ENCODE peak calls at places on chromosomes 6 and 20, in five cellular contexts. One of them, this sample, is unnamed.

GRCh38 chr6:13431861-13432465 is 55.4 kb downstream of the GFOD1 start:
- DNase-seq in activated CD4-positive, alpha-beta T cell treated with anti-CD3 and anti-CD28 coated beads, Interleukin-2, amount 50 U/mL, for 48 hours: no peak
- DNase-seq in cerebellar cortex: no peak
- DNase-seq in stimulated activated CD4-positive, alpha-beta T cell treated with anti-CD3 and anti-CD28 coated beads, Interleukin-12 subunit alpha, Interleukin-12 subunit beta, amount 100 ng/mL, for 4 hours: no peak
- DNase-seq in neural crest cell: no peak
- DNase-seq in this sample: no peak

GRCh38 chr6:15881150-15881549 is 218.3 kb upstream of the DTNBP1 start:
- DNase-seq in cerebellar cortex: no peak
- DNase-seq in neural crest cell: no peak
- DNase-seq in stimulated activated CD4-positive, alpha-beta T cell treated with anti-CD3 and anti-CD28 coated beads, Interleukin-12 subunit alpha, Interleukin-12 subunit beta, amount 100 ng/mL, for 4 hours: no peak
- DNase-seq in activated CD4-positive, alpha-beta T cell treated with anti-CD3 and anti-CD28 coated beads, Interleukin-2, amount 50 U/mL, for 48 hours: no peak
- DNase-seq in this sample: no peak

GRCh38 chr6:90584636-90585255 is 2.1 kb downstream of the MAP3K7 start:
- DNase-seq in cerebellar cortex: no peak
- DNase-seq in activated CD4-positive, alpha-beta T cell treated with anti-CD3 and anti-CD28 coated beads, Interleukin-2, amount 50 U/mL, for 48 hours: no peak
- DNase-seq in stimulated activated CD4-positive, alpha-beta T cell treated with anti-CD3 and anti-CD28 coated beads, Interleukin-12 subunit alpha, Interleukin-12 subunit beta, amount 100 ng/mL, for 4 hours: no peak
- DNase-seq in neural crest cell: no peak
- DNase-seq in this sample: no peak

GRCh38 chr6:3696525-3696924 is 55.0 kb downstream of the PXDC1 start:
- DNase-seq in stimulated activated CD4-positive, alpha-beta T cell treated with anti-CD3 and anti-CD28 coated beads, Interleukin-12 subunit alpha, Interleukin-12 subunit beta, amount 100 ng/mL, for 4 hours: no peak
- DNase-seq in activated CD4-positive, alpha-beta T cell treated with anti-CD3 and anti-CD28 coated beads, Interleukin-2, amount 50 U/mL, for 48 hours: no peak
- DNase-seq in cerebellar cortex: peak
- DNase-seq in neural crest cell: no peak
- DNase-seq in this sample: no peak

GRCh38 chr20:38136421-38137245 is 28.4 kb downstream of the TGM2 start:
- DNase-seq in neural crest cell: no peak
- DNase-seq in stimulated activated CD4-positive, alpha-beta T cell treated with anti-CD3 and anti-CD28 coated beads, Interleukin-12 subunit alpha, Interleukin-12 subunit beta, amount 100 ng/mL, for 4 hours: no peak
- DNase-seq in cerebellar cortex: no peak
- DNase-seq in activated CD4-positive, alpha-beta T cell treated with anti-CD3 and anti-CD28 coated beads, Interleukin-2, amount 50 U/mL, for 48 hours: no peak
- DNase-seq in this sample: no peak

GRCh38 chr6:122838060-122838780 is 49.2 kb downstream of the SMPDL3A start:
- DNase-seq in activated CD4-positive, alpha-beta T cell treated with anti-CD3 and anti-CD28 coated beads, Interleukin-2, amount 50 U/mL, for 48 hours: no peak
- DNase-seq in neural crest cell: no peak
- DNase-seq in cerebellar cortex: peak
- DNase-seq in stimulated activated CD4-positive, alpha-beta T cell treated with anti-CD3 and anti-CD28 coated beads, Interleukin-12 subunit alpha, Interleukin-12 subunit beta, amount 100 ng/mL, for 4 hours: no peak
- DNase-seq in this sample: no peak

GRCh38 chr6:154297711-154298110 is 58.9 kb downstream of the IPCEF1 start:
- DNase-seq in stimulated activated CD4-positive, alpha-beta T cell treated with anti-CD3 and anti-CD28 coated beads, Interleukin-12 subunit alpha, Interleukin-12 subunit beta, amount 100 ng/mL, for 4 hours: no peak
- DNase-seq in cerebellar cortex: no peak
- DNase-seq in neural crest cell: no peak
- DNase-seq in activated CD4-positive, alpha-beta T cell treated with anti-CD3 and anti-CD28 coated beads, Interleukin-2, amount 50 U/mL, for 48 hours: no peak
- DNase-seq in this sample: no peak

GRCh38 chr20:46348972-46349741 is 40.9 kb upstream of the CDH22 start:
- DNase-seq in stimulated activated CD4-positive, alpha-beta T cell treated with anti-CD3 and anti-CD28 coated beads, Interleukin-12 subunit alpha, Interleukin-12 subunit beta, amount 100 ng/mL, for 4 hours: peak
- DNase-seq in cerebellar cortex: peak
- DNase-seq in activated CD4-positive, alpha-beta T cell treated with anti-CD3 and anti-CD28 coated beads, Interleukin-2, amount 50 U/mL, for 48 hours: peak
- DNase-seq in neural crest cell: peak
- DNase-seq in this sample: peak

GRCh38 chr20:5829241-5829809 is 79.1 kb downstream of the SHLD1 start:
- DNase-seq in activated CD4-positive, alpha-beta T cell treated with anti-CD3 and anti-CD28 coated beads, Interleukin-2, amount 50 U/mL, for 48 hours: no peak
- DNase-seq in cerebellar cortex: no peak
- DNase-seq in stimulated activated CD4-positive, alpha-beta T cell treated with anti-CD3 and anti-CD28 coated beads, Interleukin-12 subunit alpha, Interleukin-12 subunit beta, amount 100 ng/mL, for 4 hours: no peak
- DNase-seq in neural crest cell: no peak
- DNase-seq in this sample: no peak

GRCh38 chr6:118371955-118372354 is 176.1 kb upstream of the PLN start:
- DNase-seq in cerebellar cortex: no peak
- DNase-seq in neural crest cell: no peak
- DNase-seq in activated CD4-positive, alpha-beta T cell treated with anti-CD3 and anti-CD28 coated beads, Interleukin-2, amount 50 U/mL, for 48 hours: no peak
- DNase-seq in stimulated activated CD4-positive, alpha-beta T cell treated with anti-CD3 and anti-CD28 coated beads, Interleukin-12 subunit alpha, Interleukin-12 subunit beta, amount 100 ng/mL, for 4 hours: no peak
- DNase-seq in this sample: no peak

GRCh38 chr6:130326496-130326895 is 39.3 kb upstream of the TMEM200A start:
- DNase-seq in cerebellar cortex: no peak
- DNase-seq in neural crest cell: no peak
- DNase-seq in stimulated activated CD4-positive, alpha-beta T cell treated with anti-CD3 and anti-CD28 coated beads, Interleukin-12 subunit alpha, Interleukin-12 subunit beta, amount 100 ng/mL, for 4 hours: no peak
- DNase-seq in activated CD4-positive, alpha-beta T cell treated with anti-CD3 and anti-CD28 coated beads, Interleukin-2, amount 50 U/mL, for 48 hours: no peak
- DNase-seq in this sample: no peak

GRCh38 chr6:7819641-7820040 is 90.9 kb downstream of the TXNDC5 start:
- DNase-seq in neural crest cell: no peak
- DNase-seq in activated CD4-positive, alpha-beta T cell treated with anti-CD3 and anti-CD28 coated beads, Interleukin-2, amount 50 U/mL, for 48 hours: no peak
- DNase-seq in stimulated activated CD4-positive, alpha-beta T cell treated with anti-CD3 and anti-CD28 coated beads, Interleukin-12 subunit alpha, Interleukin-12 subunit beta, amount 100 ng/mL, for 4 hours: no peak
- DNase-seq in cerebellar cortex: no peak
- DNase-seq in this sample: no peak

GRCh38 chr6:139852484-139853140 is 478.2 kb upstream of the CITED2 start:
- DNase-seq in stimulated activated CD4-positive, alpha-beta T cell treated with anti-CD3 and anti-CD28 coated beads, Interleukin-12 subunit alpha, Interleukin-12 subunit beta, amount 100 ng/mL, for 4 hours: no peak
- DNase-seq in cerebellar cortex: peak
- DNase-seq in neural crest cell: no peak
- DNase-seq in activated CD4-positive, alpha-beta T cell treated with anti-CD3 and anti-CD28 coated beads, Interleukin-2, amount 50 U/mL, for 48 hours: no peak
- DNase-seq in this sample: no peak

GRCh38 chr6:21678990-21679389 is 85.4 kb downstream of the SOX4 start:
- DNase-seq in activated CD4-positive, alpha-beta T cell treated with anti-CD3 and anti-CD28 coated beads, Interleukin-2, amount 50 U/mL, for 48 hours: no peak
- DNase-seq in stimulated activated CD4-positive, alpha-beta T cell treated with anti-CD3 and anti-CD28 coated beads, Interleukin-12 subunit alpha, Interleukin-12 subunit beta, amount 100 ng/mL, for 4 hours: no peak
- DNase-seq in neural crest cell: no peak
- DNase-seq in cerebellar cortex: no peak
- DNase-seq in this sample: no peak

GRCh38 chr6:4675086-4675485 is 101.1 kb upstream of the CDYL start:
- DNase-seq in cerebellar cortex: no peak
- DNase-seq in stimulated activated CD4-positive, alpha-beta T cell treated with anti-CD3 and anti-CD28 coated beads, Interleukin-12 subunit alpha, Interleukin-12 subunit beta, amount 100 ng/mL, for 4 hours: no peak
- DNase-seq in activated CD4-positive, alpha-beta T cell treated with anti-CD3 and anti-CD28 coated beads, Interleukin-2, amount 50 U/mL, for 48 hours: no peak
- DNase-seq in neural crest cell: no peak
- DNase-seq in this sample: no peak

GRCh38 chr6:41449399-41450245 is 96.6 kb upstream of the FOXP4 start:
- DNase-seq in activated CD4-positive, alpha-beta T cell treated with anti-CD3 and anti-CD28 coated beads, Interleukin-2, amount 50 U/mL, for 48 hours: no peak
- DNase-seq in stimulated activated CD4-positive, alpha-beta T cell treated with anti-CD3 and anti-CD28 coated beads, Interleukin-12 subunit alpha, Interleukin-12 subunit beta, amount 100 ng/mL, for 4 hours: no peak
- DNase-seq in neural crest cell: no peak
- DNase-seq in cerebellar cortex: no peak
- DNase-seq in this sample: peak

GRCh38 chr6:135535989-135536414 is 38.5 kb upstream of the AHI1 start:
- DNase-seq in cerebellar cortex: peak
- DNase-seq in stimulated activated CD4-positive, alpha-beta T cell treated with anti-CD3 and anti-CD28 coated beads, Interleukin-12 subunit alpha, Interleukin-12 subunit beta, amount 100 ng/mL, for 4 hours: no peak
- DNase-seq in neural crest cell: peak
- DNase-seq in activated CD4-positive, alpha-beta T cell treated with anti-CD3 and anti-CD28 coated beads, Interleukin-2, amount 50 U/mL, for 48 hours: no peak
- DNase-seq in this sample: no peak

GRCh38 chr6:127475135-127475822 is 16.1 kb upstream of the KIAA0408 start:
- DNase-seq in neural crest cell: no peak
- DNase-seq in cerebellar cortex: no peak
- DNase-seq in stimulated activated CD4-positive, alpha-beta T cell treated with anti-CD3 and anti-CD28 coated beads, Interleukin-12 subunit alpha, Interleukin-12 subunit beta, amount 100 ng/mL, for 4 hours: no peak
- DNase-seq in activated CD4-positive, alpha-beta T cell treated with anti-CD3 and anti-CD28 coated beads, Interleukin-2, amount 50 U/mL, for 48 hours: no peak
- DNase-seq in this sample: no peak

GRCh38 chr6:35080821-35081425 is 60.2 kb downstream of the TCP11 start:
- DNase-seq in activated CD4-positive, alpha-beta T cell treated with anti-CD3 and anti-CD28 coated beads, Interleukin-2, amount 50 U/mL, for 48 hours: no peak
- DNase-seq in stimulated activated CD4-positive, alpha-beta T cell treated with anti-CD3 and anti-CD28 coated beads, Interleukin-12 subunit alpha, Interleukin-12 subunit beta, amount 100 ng/mL, for 4 hours: no peak
- DNase-seq in neural crest cell: no peak
- DNase-seq in cerebellar cortex: no peak
- DNase-seq in this sample: no peak

GRCh38 chr20:47232518-47232917 is 124.0 kb downstream of the ZMYND8 start:
- DNase-seq in activated CD4-positive, alpha-beta T cell treated with anti-CD3 and anti-CD28 coated beads, Interleukin-2, amount 50 U/mL, for 48 hours: no peak
- DNase-seq in neural crest cell: no peak
- DNase-seq in stimulated activated CD4-positive, alpha-beta T cell treated with anti-CD3 and anti-CD28 coated beads, Interleukin-12 subunit alpha, Interleukin-12 subunit beta, amount 100 ng/mL, for 4 hours: no peak
- DNase-seq in cerebellar cortex: no peak
- DNase-seq in this sample: no peak

GRCh38 chr6:127366281-127367022 is 23.0 kb upstream of the ECHDC1 start:
- DNase-seq in activated CD4-positive, alpha-beta T cell treated with anti-CD3 and anti-CD28 coated beads, Interleukin-2, amount 50 U/mL, for 48 hours: no peak
- DNase-seq in cerebellar cortex: no peak
- DNase-seq in neural crest cell: no peak
- DNase-seq in stimulated activated CD4-positive, alpha-beta T cell treated with anti-CD3 and anti-CD28 coated beads, Interleukin-12 subunit alpha, Interleukin-12 subunit beta, amount 100 ng/mL, for 4 hours: no peak
- DNase-seq in this sample: no peak

GRCh38 chr6:52301326-52301725 is 16.8 kb upstream of the MCM3 start:
- DNase-seq in neural crest cell: no peak
- DNase-seq in stimulated activated CD4-positive, alpha-beta T cell treated with anti-CD3 and anti-CD28 coated beads, Interleukin-12 subunit alpha, Interleukin-12 subunit beta, amount 100 ng/mL, for 4 hours: no peak
- DNase-seq in cerebellar cortex: no peak
- DNase-seq in activated CD4-positive, alpha-beta T cell treated with anti-CD3 and anti-CD28 coated beads, Interleukin-2, amount 50 U/mL, for 48 hours: no peak
- DNase-seq in this sample: no peak

GRCh38 chr20:63035284-63036185 is 28.8 kb upstream of the BHLHE23 start:
- DNase-seq in neural crest cell: no peak
- DNase-seq in stimulated activated CD4-positive, alpha-beta T cell treated with anti-CD3 and anti-CD28 coated beads, Interleukin-12 subunit alpha, Interleukin-12 subunit beta, amount 100 ng/mL, for 4 hours: no peak
- DNase-seq in activated CD4-positive, alpha-beta T cell treated with anti-CD3 and anti-CD28 coated beads, Interleukin-2, amount 50 U/mL, for 48 hours: no peak
- DNase-seq in cerebellar cortex: no peak
- DNase-seq in this sample: no peak

GRCh38 chr6:139534472-139535115 is 160.1 kb upstream of the CITED2 start:
- DNase-seq in activated CD4-positive, alpha-beta T cell treated with anti-CD3 and anti-CD28 coated beads, Interleukin-2, amount 50 U/mL, for 48 hours: no peak
- DNase-seq in stimulated activated CD4-positive, alpha-beta T cell treated with anti-CD3 and anti-CD28 coated beads, Interleukin-12 subunit alpha, Interleukin-12 subunit beta, amount 100 ng/mL, for 4 hours: no peak
- DNase-seq in neural crest cell: no peak
- DNase-seq in cerebellar cortex: no peak
- DNase-seq in this sample: no peak